ENCODE peak calls at places on chromosomes 3 and 15, in seven cellular contexts. One of them, this sample, is unnamed.

GRCh38 chr3:133452603-133453313 is 52.9 kb downstream of the BFSP2 start:
- DNase-seq in pancreas: no peak
- DNase-seq in A549: peak
- DNase-seq in fibroblast of lung: no peak
- DNase-seq in fibroblast of pulmonary artery: no peak
- DNase-seq in cardiac fibroblast: no peak
- DNase-seq in left ventricle myocardium inferior: no peak
- DNase-seq in this sample: no peak

GRCh38 chr3:190449801-190450200 is at the start of gene TMEM207:
- DNase-seq in pancreas: no peak
- DNase-seq in A549: no peak
- DNase-seq in fibroblast of lung: no peak
- DNase-seq in fibroblast of pulmonary artery: no peak
- DNase-seq in cardiac fibroblast: no peak
- DNase-seq in left ventricle myocardium inferior: no peak
- DNase-seq in this sample: no peak

GRCh38 chr3:185846041-185846440 is 21.2 kb upstream of the IGF2BP2 start:
- DNase-seq in pancreas: no peak
- DNase-seq in A549: no peak
- DNase-seq in fibroblast of lung: peak
- DNase-seq in fibroblast of pulmonary artery: peak
- DNase-seq in cardiac fibroblast: peak
- DNase-seq in left ventricle myocardium inferior: no peak
- DNase-seq in this sample: no peak

GRCh38 chr3:44355634-44356033 is 17.1 kb downstream of the TCAIM start:
- DNase-seq in pancreas: peak
- DNase-seq in A549: no peak
- DNase-seq in fibroblast of lung: peak
- DNase-seq in fibroblast of pulmonary artery: peak
- DNase-seq in cardiac fibroblast: peak
- DNase-seq in left ventricle myocardium inferior: no peak
- DNase-seq in this sample: no peak

GRCh38 chr3:10561162-10561561 is 55.8 kb upstream of the ATP2B2 start:
- DNase-seq in pancreas: no peak
- DNase-seq in A549: no peak
- DNase-seq in fibroblast of lung: no peak
- DNase-seq in fibroblast of pulmonary artery: no peak
- DNase-seq in cardiac fibroblast: no peak
- DNase-seq in left ventricle myocardium inferior: no peak
- DNase-seq in this sample: no peak

GRCh38 chr15:69793783-69794451 is 303.8 kb downstream of the TLE3 start:
- DNase-seq in pancreas: no peak
- DNase-seq in A549: no peak
- DNase-seq in fibroblast of lung: no peak
- DNase-seq in fibroblast of pulmonary artery: no peak
- DNase-seq in cardiac fibroblast: no peak
- DNase-seq in left ventricle myocardium inferior: no peak
- DNase-seq in this sample: no peak

GRCh38 chr3:65995030-65995429 is 43.7 kb downstream of the MAGI1 start:
- DNase-seq in pancreas: no peak
- DNase-seq in A549: no peak
- DNase-seq in fibroblast of lung: peak
- DNase-seq in fibroblast of pulmonary artery: peak
- DNase-seq in cardiac fibroblast: peak
- DNase-seq in left ventricle myocardium inferior: no peak
- DNase-seq in this sample: no peak

GRCh38 chr3:45043715-45044299 is 17.7 kb downstream of the CLEC3B start:
- DNase-seq in pancreas: no peak
- DNase-seq in A549: peak
- DNase-seq in fibroblast of lung: peak
- DNase-seq in fibroblast of pulmonary artery: peak
- DNase-seq in cardiac fibroblast: peak
- DNase-seq in left ventricle myocardium inferior: no peak
- DNase-seq in this sample: no peak

GRCh38 chr15:40367673-40368611 is 9.9 kb downstream of the DISP2 start:
- DNase-seq in pancreas: peak
- DNase-seq in A549: peak
- DNase-seq in fibroblast of lung: peak
- DNase-seq in fibroblast of pulmonary artery: peak
- DNase-seq in cardiac fibroblast: peak
- DNase-seq in left ventricle myocardium inferior: peak
- DNase-seq in this sample: peak

GRCh38 chr3:105511031-105511430 is 144.3 kb downstream of the ALCAM start:
- DNase-seq in pancreas: no peak
- DNase-seq in A549: no peak
- DNase-seq in fibroblast of lung: no peak
- DNase-seq in fibroblast of pulmonary artery: no peak
- DNase-seq in cardiac fibroblast: peak
- DNase-seq in left ventricle myocardium inferior: no peak
- DNase-seq in this sample: no peak

GRCh38 chr3:71131385-71131871 is 452.1 kb downstream of the FOXP1 start:
- DNase-seq in pancreas: no peak
- DNase-seq in A549: no peak
- DNase-seq in fibroblast of lung: no peak
- DNase-seq in fibroblast of pulmonary artery: no peak
- DNase-seq in cardiac fibroblast: peak
- DNase-seq in left ventricle myocardium inferior: no peak
- DNase-seq in this sample: no peak

GRCh38 chr3:71130516-71131384 is 452.8 kb downstream of the FOXP1 start:
- DNase-seq in pancreas: peak
- DNase-seq in A549: peak
- DNase-seq in fibroblast of lung: peak
- DNase-seq in fibroblast of pulmonary artery: peak
- DNase-seq in cardiac fibroblast: peak
- DNase-seq in left ventricle myocardium inferior: peak
- DNase-seq in this sample: no peak

GRCh38 chr3:71133874-71134273 is 449.7 kb downstream of the FOXP1 start:
- DNase-seq in pancreas: no peak
- DNase-seq in A549: no peak
- DNase-seq in fibroblast of lung: no peak
- DNase-seq in fibroblast of pulmonary artery: no peak
- DNase-seq in cardiac fibroblast: no peak
- DNase-seq in left ventricle myocardium inferior: no peak
- DNase-seq in this sample: no peak

GRCh38 chr3:71132995-71133730 is 450.4 kb downstream of the FOXP1 start:
- DNase-seq in pancreas: no peak
- DNase-seq in A549: no peak
- DNase-seq in fibroblast of lung: no peak
- DNase-seq in fibroblast of pulmonary artery: no peak
- DNase-seq in cardiac fibroblast: no peak
- DNase-seq in left ventricle myocardium inferior: no peak
- DNase-seq in this sample: no peak

DNA sequence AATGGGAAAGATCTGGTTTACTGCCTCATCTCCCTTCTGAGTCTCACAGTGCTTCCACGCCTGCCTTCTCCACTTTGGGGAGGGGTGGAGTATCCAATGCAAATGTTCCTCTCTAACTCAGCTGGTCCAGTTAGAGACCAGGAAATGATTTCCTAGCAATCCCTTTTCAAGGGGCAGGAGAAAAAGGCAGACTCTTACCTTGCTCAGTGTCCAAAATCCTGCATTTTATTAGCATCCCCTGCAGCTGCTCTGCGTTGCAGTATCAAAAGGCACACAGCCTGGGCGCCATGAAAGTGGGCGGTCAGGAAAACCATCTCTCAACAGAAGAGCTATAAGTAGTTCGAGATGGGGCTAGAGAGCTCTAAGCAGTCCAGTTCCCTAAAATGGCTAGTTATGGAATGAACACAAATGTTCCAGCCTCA is 451.6 kb downstream of the FOXP1 start:
- DNase-seq in pancreas: no peak
- DNase-seq in A549: no peak
- DNase-seq in fibroblast of lung: no peak
- DNase-seq in fibroblast of pulmonary artery: no peak
- DNase-seq in cardiac fibroblast: peak
- DNase-seq in left ventricle myocardium inferior: no peak
- DNase-seq in this sample: no peak
- TF ChIP-seq CTCF in pancreas: no peak
- TF ChIP-seq CTCF in A549: no peak
- TF ChIP-seq CTCF in fibroblast of lung: no peak
- TF ChIP-seq CTCF in fibroblast of pulmonary artery: no peak
- TF ChIP-seq CTCF in cardiac fibroblast: no peak
- TF ChIP-seq CTCF in left ventricle myocardium inferior: no peak
- TF ChIP-seq CTCF in this sample: no peak

DNA sequence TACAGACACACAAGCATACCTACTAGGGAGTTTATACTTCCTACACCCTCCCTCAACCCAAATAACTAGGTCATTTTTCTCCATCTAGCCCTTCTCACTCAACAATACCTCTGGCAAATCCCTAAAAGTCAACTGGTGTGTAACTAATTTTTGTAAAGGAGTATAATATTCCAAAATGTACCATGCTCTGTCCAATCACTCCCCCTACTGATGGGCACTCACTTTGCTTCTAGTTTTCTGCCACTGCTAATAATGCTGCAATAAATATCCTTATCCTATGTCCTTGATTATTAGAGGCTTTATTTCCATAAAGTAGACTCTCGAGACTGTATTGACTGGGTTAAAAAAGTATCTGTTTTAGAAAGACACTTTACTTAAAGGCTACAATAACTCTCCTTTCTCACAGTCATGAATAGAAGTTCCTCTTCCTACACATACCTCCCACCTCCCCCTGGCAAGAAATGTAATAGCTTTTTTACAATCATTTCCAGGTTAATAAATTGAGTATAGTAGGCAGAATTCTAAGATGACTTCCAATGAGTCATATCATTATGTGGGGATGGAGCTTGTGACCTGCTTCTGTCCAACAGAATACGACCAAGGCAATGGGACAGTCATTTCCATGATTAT is 30.0 kb downstream of the SHQ1 start:
- DNase-seq in pancreas: no peak
- DNase-seq in A549: peak
- DNase-seq in fibroblast of lung: peak
- DNase-seq in fibroblast of pulmonary artery: peak
- DNase-seq in cardiac fibroblast: peak
- DNase-seq in left ventricle myocardium inferior: no peak
- DNase-seq in this sample: no peak
- TF ChIP-seq CTCF in pancreas: no peak
- TF ChIP-seq CTCF in A549: peak
- TF ChIP-seq CTCF in fibroblast of lung: peak
- TF ChIP-seq CTCF in fibroblast of pulmonary artery: peak
- TF ChIP-seq CTCF in cardiac fibroblast: peak
- TF ChIP-seq CTCF in left ventricle myocardium inferior: peak
- TF ChIP-seq CTCF in this sample: no peak

GRCh38 chr3:112829031-112829430 is 17.6 kb downstream of the CD200R1L start:
- DNase-seq in pancreas: no peak
- DNase-seq in A549: no peak
- DNase-seq in fibroblast of lung: no peak
- DNase-seq in fibroblast of pulmonary artery: no peak
- DNase-seq in cardiac fibroblast: no peak
- DNase-seq in left ventricle myocardium inferior: no peak
- DNase-seq in this sample: no peak
- TF ChIP-seq CTCF in pancreas: no peak
- TF ChIP-seq CTCF in A549: no peak
- TF ChIP-seq CTCF in fibroblast of lung: no peak
- TF ChIP-seq CTCF in fibroblast of pulmonary artery: no peak
- TF ChIP-seq CTCF in cardiac fibroblast: no peak
- TF ChIP-seq CTCF in left ventricle myocardium inferior: no peak
- TF ChIP-seq CTCF in this sample: no peak

GRCh38 chr15:38873151-38873550 is 308.5 kb upstream of the RASGRP1 start:
- DNase-seq in pancreas: no peak
- DNase-seq in A549: peak
- DNase-seq in fibroblast of lung: no peak
- DNase-seq in fibroblast of pulmonary artery: no peak
- DNase-seq in cardiac fibroblast: no peak
- DNase-seq in left ventricle myocardium inferior: no peak
- DNase-seq in this sample: no peak
- TF ChIP-seq CTCF in pancreas: no peak
- TF ChIP-seq CTCF in A549: no peak
- TF ChIP-seq CTCF in fibroblast of lung: no peak
- TF ChIP-seq CTCF in fibroblast of pulmonary artery: peak
- TF ChIP-seq CTCF in cardiac fibroblast: no peak
- TF ChIP-seq CTCF in left ventricle myocardium inferior: no peak
- TF ChIP-seq CTCF in this sample: no peak